ENCODE peak calls at places on chromosomes 6 and 20, in six cellular contexts. O, Y, A, M, X and K are unnamed samples. For H3K9me3 and H3K4me1, the result is how much of the 10 kb centered on the place peaks cover.

GRCh38 chr20:36854343-36855240 is 21.3 kb upstream of the TLDC2 start:
- DNase-seq in O (peak), Y (no peak), A (no peak), M (no peak), X (no peak), K (no peak)

GRCh38 chr6:38168126-38168525 is 348.6 kb downstream of the ZFAND3 start:
- DNase-seq in O (no peak), Y (no peak), A (no peak), M (no peak), X (no peak), K (no peak)

GRCh38 chr20:18380908-18381529 is 85.8 kb downstream of the DZANK1 start:
- DNase-seq in O (no peak), Y (peak), A (peak), M (no peak), X (no peak), K (no peak)

GRCh38 chr6:31945507-31946369 is at the start of gene CFB:
- DNase-seq in O (peak), Y (no peak), A (peak), M (peak), X (no peak), K (peak)

GRCh38 chr20:37992802-37993538 is 40.3 kb downstream of the TTI1 start:
- DNase-seq in O (peak), Y (no peak), A (no peak), M (peak), X (no peak), K (peak)

GRCh38 chr20:17873410-17874270 is 95.0 kb downstream of the SNX5 start:
- DNase-seq in O (peak), Y (no peak), A (peak), M (peak), X (no peak), K (no peak)

GRCh38 chr6:87115402-87116135 is 20.7 kb upstream of the CGA start:
- DNase-seq in O (no peak), Y (no peak), A (no peak), M (no peak), X (no peak), K (no peak)

GRCh38 chr20:62787866-62788265 is 8.4 kb upstream of the MRGBP start:
- DNase-seq in O (no peak), Y (no peak), A (no peak), M (no peak), X (no peak), K (no peak)

GRCh38 chr6:30399390-30400058 is 54.6 kb downstream of the RPP21 start:
- DNase-seq in O (peak), Y (no peak), A (no peak), M (no peak), X (no peak), K (peak)

GRCh38 chr6:24943774-24944173 is 8.0 kb upstream of the RIPOR2 start:
- DNase-seq in O (no peak), Y (no peak), A (no peak), M (no peak), X (no peak), K (no peak)

GRCh38 chr6:39999006-39999867 is 65.0 kb upstream of the MOCS1 start:
- DNase-seq in O (no peak), Y (no peak), A (no peak), M (no peak), X (no peak), K (no peak)

GRCh38 chr6:39998126-39998525 is 63.9 kb upstream of the MOCS1 start:
- DNase-seq in O (no peak), Y (no peak), A (no peak), M (no peak), X (no peak), K (peak)

GRCh38 chr6:39997101-39997635 is 62.9 kb upstream of the MOCS1 start:
- DNase-seq in O (no peak), Y (no peak), A (no peak), M (no peak), X (no peak), K (peak)

GRCh38 chr6:39992861-39993622 is 58.8 kb upstream of the MOCS1 start:
- DNase-seq in O (no peak), Y (no peak), A (no peak), M (no peak), X (no peak), K (no peak)

DNA sequence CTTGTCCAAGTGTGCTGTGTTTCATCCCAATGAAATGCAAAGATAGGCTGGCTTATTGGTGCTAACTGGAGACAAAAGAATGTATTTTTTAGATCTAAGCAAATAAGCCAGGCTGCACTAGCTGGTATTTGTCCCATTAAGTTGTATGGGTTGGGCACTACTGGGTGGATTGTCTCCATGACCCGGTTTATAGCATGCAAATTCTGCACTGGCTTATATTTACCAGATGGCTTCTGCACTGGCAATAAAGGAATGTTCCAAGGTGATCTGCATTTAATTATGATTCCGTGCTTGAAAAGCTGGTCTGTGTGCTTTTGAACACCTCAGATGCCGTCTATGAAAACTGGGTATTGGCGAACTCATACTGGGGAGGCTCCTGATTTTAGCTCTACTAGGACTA is 61.4 kb upstream of the MOCS1 start:
- DNase-seq in O (no peak), Y (no peak), A (no peak), M (no peak), X (no peak), K (no peak)
- H3K9me3 ChIP-seq in O (under half), Y (under half), A (under half), M (under half), X (under half), K (under half)

GRCh38 chr6:151313060-151313459 is 73.3 kb downstream of the AKAP12 start:
- DNase-seq in O (no peak), Y (peak), A (peak), M (no peak), X (no peak), K (no peak)
- H3K23ac ChIP-seq in O (no peak), Y (no peak), A (no peak), M (no peak), X (no peak), K (no peak)

DNA sequence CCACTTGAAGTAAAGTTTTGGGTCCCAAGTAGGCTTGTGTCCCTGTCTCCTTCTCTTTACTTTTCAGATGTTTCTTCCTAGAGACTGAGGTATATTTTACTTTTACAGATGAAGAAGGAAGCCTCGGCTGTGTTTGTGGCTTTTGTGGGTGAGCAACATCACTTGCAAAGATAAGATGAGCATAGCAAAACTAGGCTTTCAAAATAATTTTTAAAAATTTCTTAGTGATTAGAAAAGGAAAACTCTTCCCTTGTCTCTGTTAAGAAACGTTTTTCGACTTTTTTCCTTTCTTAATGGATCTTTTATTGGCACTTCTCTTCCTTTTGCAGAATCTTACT is 7.6 kb downstream of the PTPN1 start:
- DNase-seq in O (no peak), Y (no peak), A (no peak), M (no peak), X (no peak), K (no peak)
- H3K4me1 ChIP-seq in O (under half), Y (under half), A (under half), M (under half), X (under half), K (under half)

DNA sequence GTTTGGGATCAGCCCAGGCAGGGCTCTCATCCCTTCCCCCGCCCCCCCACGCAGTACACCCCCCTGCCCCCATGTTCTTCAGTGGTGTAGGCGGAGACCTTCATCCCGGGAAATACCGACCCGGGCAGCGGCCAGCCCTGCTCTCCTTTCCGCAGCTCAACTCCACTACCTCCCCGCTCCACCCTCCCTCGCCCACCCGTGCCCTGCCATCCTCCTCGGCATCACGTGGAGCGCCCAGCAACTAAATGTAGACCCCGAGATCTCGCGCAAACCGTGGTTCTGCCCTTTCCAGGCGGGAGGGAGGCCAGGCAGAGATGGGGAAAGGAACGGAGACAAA is 1932.2 kb upstream of the DEFB115 start:
- DNase-seq in O (no peak), Y (no peak), A (no peak), M (no peak), X (no peak), K (no peak)
- H3K9me3 ChIP-seq in O (under half), Y (under half), A (half or more), M (under half), X (under half), K (under half)

DNA sequence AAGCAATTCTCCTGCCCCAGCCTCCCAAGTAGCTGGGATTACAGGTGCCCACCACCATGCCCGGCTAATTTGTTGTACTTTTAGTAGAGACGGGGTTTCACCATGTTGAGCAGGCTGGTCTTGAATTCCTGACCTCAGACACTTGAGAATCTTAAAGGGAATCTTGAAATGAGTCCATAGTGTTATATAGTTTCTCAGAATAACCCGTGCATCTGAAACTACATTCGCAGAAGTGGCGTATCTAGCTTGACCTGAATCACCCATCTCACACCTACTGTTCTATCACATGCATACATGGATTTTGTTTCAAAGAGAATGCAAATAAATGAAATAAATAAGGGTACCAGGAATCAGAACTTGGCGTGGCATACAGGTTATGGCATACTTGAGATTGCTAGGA is 65.0 kb downstream of the NCOA7 start:
- DNase-seq in O (no peak), Y (no peak), A (no peak), M (no peak), X (no peak), K (no peak)
- H3K23ac ChIP-seq in O (no peak), Y (no peak), A (no peak), M (no peak), X (no peak), K (no peak)

GRCh38 chr6:36985963-36986703 is at the start of gene MTCH1:
- DNase-seq in O (peak), Y (peak), A (peak), M (peak), X (peak), K (peak)

GRCh38 chr6:36989264-36989663 is 3.3 kb upstream of the MTCH1 start:
- DNase-seq in O (no peak), Y (no peak), A (no peak), M (no peak), X (no peak), K (no peak)

GRCh38 chr6:36984581-36985383 is 1.2 kb downstream of the MTCH1 start:
- DNase-seq in O (peak), Y (peak), A (peak), M (peak), X (peak), K (peak)

GRCh38 chr6:36985384-36985962 is 523 bp downstream of the MTCH1 start:
- DNase-seq in O (no peak), Y (no peak), A (no peak), M (no peak), X (no peak), K (no peak)

DNA sequence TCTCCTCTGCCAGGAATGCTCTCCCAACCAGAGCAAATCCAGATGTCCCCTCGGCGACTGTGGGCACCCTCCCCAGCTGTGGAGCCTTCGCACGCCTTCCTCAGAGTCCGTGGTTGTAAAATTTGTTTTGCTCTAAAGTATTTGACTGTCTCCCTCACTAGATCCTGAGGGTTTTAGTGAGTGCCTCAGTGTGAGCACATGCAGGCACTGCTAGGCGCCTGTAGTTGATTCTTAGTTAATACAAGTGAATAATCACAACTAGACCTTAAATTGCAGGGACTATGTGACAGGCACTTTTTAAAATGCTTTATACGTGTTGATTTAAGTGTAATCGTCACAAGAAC is 680 bp upstream of the MTCH1 start:
- DNase-seq in O (no peak), Y (no peak), A (no peak), M (no peak), X (no peak), K (no peak)
- H3K4me1 ChIP-seq in O (under half), Y (under half), A (under half), M (under half), X (under half), K (under half)